ENCODE peak calls at places on chromosome 11, in eight cellular contexts. One of them, this sample, is unnamed.

GRCh38 chr11:111539426-111540113 is 950 bp upstream of the LAYN start:
- DNase-seq in NCI-H510A treated with DMSO at 0.1 percent for 48 hours: no peak
- DNase-seq in HCEC 1CT: no peak
- DNase-seq in foreskin keratinocyte: no peak
- DNase-seq in left cardiac atrium: no peak
- DNase-seq in Right ventricle myocardium superior: no peak
- DNase-seq in DMS153: no peak
- DNase-seq in AG20443: no peak
- DNase-seq in this sample: no peak

GRCh38 chr11:44159848-44160721 is 64.6 kb downstream of the EXT2 start:
- DNase-seq in NCI-H510A treated with DMSO at 0.1 percent for 48 hours: no peak
- DNase-seq in HCEC 1CT: no peak
- DNase-seq in foreskin keratinocyte: no peak
- DNase-seq in left cardiac atrium: no peak
- DNase-seq in Right ventricle myocardium superior: no peak
- DNase-seq in DMS153: no peak
- DNase-seq in AG20443: no peak
- DNase-seq in this sample: no peak

GRCh38 chr11:95512177-95512576 is 277.4 kb downstream of the FAM76B start:
- DNase-seq in NCI-H510A treated with DMSO at 0.1 percent for 48 hours: no peak
- DNase-seq in HCEC 1CT: peak; percentile 84
- DNase-seq in foreskin keratinocyte: peak; percentile 95
- DNase-seq in left cardiac atrium: peak; percentile 26
- DNase-seq in Right ventricle myocardium superior: no peak
- DNase-seq in DMS153: no peak
- DNase-seq in AG20443: peak; percentile 79
- DNase-seq in this sample: peak; percentile 66

GRCh38 chr11:46012185-46012584 is 89.7 kb downstream of the LARGE2 start:
- DNase-seq in NCI-H510A treated with DMSO at 0.1 percent for 48 hours: no peak
- DNase-seq in HCEC 1CT: no peak
- DNase-seq in foreskin keratinocyte: no peak
- DNase-seq in left cardiac atrium: no peak
- DNase-seq in Right ventricle myocardium superior: no peak
- DNase-seq in DMS153: no peak
- DNase-seq in AG20443: no peak
- DNase-seq in this sample: no peak

GRCh38 chr11:121901853-121902252 is 214.2 kb downstream of the BLID start:
- DNase-seq in NCI-H510A treated with DMSO at 0.1 percent for 48 hours: no peak
- DNase-seq in HCEC 1CT: no peak
- DNase-seq in foreskin keratinocyte: no peak
- DNase-seq in left cardiac atrium: no peak
- DNase-seq in Right ventricle myocardium superior: no peak
- DNase-seq in DMS153: no peak
- DNase-seq in AG20443: no peak
- DNase-seq in this sample: no peak

GRCh38 chr11:106986261-106986660 is 32.0 kb downstream of the GUCY1A2 start:
- DNase-seq in NCI-H510A treated with DMSO at 0.1 percent for 48 hours: no peak
- DNase-seq in HCEC 1CT: peak; percentile 63
- DNase-seq in foreskin keratinocyte: no peak
- DNase-seq in left cardiac atrium: peak; percentile 20
- DNase-seq in Right ventricle myocardium superior: no peak
- DNase-seq in DMS153: no peak
- DNase-seq in AG20443: peak; percentile 32
- DNase-seq in this sample: peak; percentile 51

GRCh38 chr11:44190883-44191230 is 95.4 kb downstream of the EXT2 start:
- DNase-seq in NCI-H510A treated with DMSO at 0.1 percent for 48 hours: no peak
- DNase-seq in HCEC 1CT: no peak
- DNase-seq in foreskin keratinocyte: no peak
- DNase-seq in left cardiac atrium: no peak
- DNase-seq in Right ventricle myocardium superior: no peak
- DNase-seq in DMS153: no peak
- DNase-seq in AG20443: no peak
- DNase-seq in this sample: no peak

GRCh38 chr11:120959189-120959588 is 64.7 kb upstream of the TBCEL start:
- DNase-seq in NCI-H510A treated with DMSO at 0.1 percent for 48 hours: no peak
- DNase-seq in HCEC 1CT: no peak
- DNase-seq in foreskin keratinocyte: no peak
- DNase-seq in left cardiac atrium: no peak
- DNase-seq in Right ventricle myocardium superior: no peak
- DNase-seq in DMS153: no peak
- DNase-seq in AG20443: no peak
- DNase-seq in this sample: no peak

GRCh38 chr11:120547871-120548681 is 36.5 kb downstream of the GRIK4 start:
- DNase-seq in NCI-H510A treated with DMSO at 0.1 percent for 48 hours: no peak
- DNase-seq in HCEC 1CT: peak; percentile 94
- DNase-seq in foreskin keratinocyte: no peak
- DNase-seq in left cardiac atrium: peak; percentile 91
- DNase-seq in Right ventricle myocardium superior: peak; percentile 92
- DNase-seq in DMS153: peak; percentile 29
- DNase-seq in AG20443: peak; percentile 95
- DNase-seq in this sample: peak; percentile 96

GRCh38 chr11:32586576-32587190 is 3.1 kb downstream of the EIF3M start:
- DNase-seq in NCI-H510A treated with DMSO at 0.1 percent for 48 hours: no peak
- DNase-seq in HCEC 1CT: peak; percentile 40
- DNase-seq in foreskin keratinocyte: no peak
- DNase-seq in left cardiac atrium: no peak
- DNase-seq in Right ventricle myocardium superior: no peak
- DNase-seq in DMS153: no peak
- DNase-seq in AG20443: peak; percentile 20
- DNase-seq in this sample: peak; percentile 27

GRCh38 chr11:116507849-116508695 is 264.7 kb downstream of the BUD13 start:
- DNase-seq in NCI-H510A treated with DMSO at 0.1 percent for 48 hours: no peak
- DNase-seq in HCEC 1CT: no peak
- DNase-seq in foreskin keratinocyte: no peak
- DNase-seq in left cardiac atrium: no peak
- DNase-seq in Right ventricle myocardium superior: no peak
- DNase-seq in DMS153: no peak
- DNase-seq in AG20443: no peak
- DNase-seq in this sample: no peak

GRCh38 chr11:91394073-91394717 is 830.4 kb upstream of the FAT3 start:
- DNase-seq in NCI-H510A treated with DMSO at 0.1 percent for 48 hours: peak; percentile 45
- DNase-seq in HCEC 1CT: no peak
- DNase-seq in foreskin keratinocyte: no peak
- DNase-seq in left cardiac atrium: no peak
- DNase-seq in Right ventricle myocardium superior: no peak
- DNase-seq in DMS153: no peak
- DNase-seq in AG20443: no peak
- DNase-seq in this sample: no peak

GRCh38 chr11:33000181-33000580 is 15.5 kb upstream of the DEPDC7 start:
- DNase-seq in NCI-H510A treated with DMSO at 0.1 percent for 48 hours: no peak
- DNase-seq in HCEC 1CT: peak; percentile 73
- DNase-seq in foreskin keratinocyte: no peak
- DNase-seq in left cardiac atrium: no peak
- DNase-seq in Right ventricle myocardium superior: no peak
- DNase-seq in DMS153: no peak
- DNase-seq in AG20443: peak; percentile 29
- DNase-seq in this sample: peak; percentile 30

GRCh38 chr11:14927146-14927545 is 35.1 kb upstream of the CYP2R1 start:
- DNase-seq in NCI-H510A treated with DMSO at 0.1 percent for 48 hours: no peak
- DNase-seq in HCEC 1CT: peak; percentile 52
- DNase-seq in foreskin keratinocyte: peak; percentile 32
- DNase-seq in left cardiac atrium: no peak
- DNase-seq in Right ventricle myocardium superior: no peak
- DNase-seq in DMS153: no peak
- DNase-seq in AG20443: peak; percentile 68
- DNase-seq in this sample: peak; percentile 26

GRCh38 chr11:36394926-36395325 is 98.8 kb downstream of the PRR5L start:
- DNase-seq in NCI-H510A treated with DMSO at 0.1 percent for 48 hours: no peak
- DNase-seq in HCEC 1CT: no peak
- DNase-seq in foreskin keratinocyte: no peak
- DNase-seq in left cardiac atrium: no peak
- DNase-seq in Right ventricle myocardium superior: no peak
- DNase-seq in DMS153: no peak
- DNase-seq in AG20443: no peak
- DNase-seq in this sample: no peak

GRCh38 chr11:73226297-73227006 is 8.4 kb downstream of the P2RY2 start:
- DNase-seq in NCI-H510A treated with DMSO at 0.1 percent for 48 hours: no peak
- DNase-seq in HCEC 1CT: no peak
- DNase-seq in foreskin keratinocyte: no peak
- DNase-seq in left cardiac atrium: no peak
- DNase-seq in Right ventricle myocardium superior: no peak
- DNase-seq in DMS153: no peak
- DNase-seq in AG20443: no peak
- DNase-seq in this sample: no peak